ENCODE peak calls at places on chromosomes 1 and 21, in nine cellular contexts. W is CD4-positive, alpha-beta memory T cell; G is tibial artery; P is adrenal gland; O is A549; J is mesendoderm; Q is cardiac muscle cell; I is dorsolateral prefrontal cortex; H is CD8-positive, alpha-beta memory T cell. N is an unnamed sample.

GRCh38 chr1:43366179-43366578 is 1.6 kb downstream of the ELOVL1 start:
- DNase-seq in G (no peak), W (no peak), O (no peak), P (no peak), I (no peak), H (no peak), Q (no peak), J (peak; percentile 55), N (no peak)

GRCh38 chr1:208159542-208160258 is 84.5 kb downstream of the PLXNA2 start:
- DNase-seq in O (no peak), G (peak; percentile 64), P (no peak), J (peak; percentile 68), H (peak; percentile 10), I (no peak), Q (peak; percentile 94), W (no peak), N (peak; percentile 79)

GRCh38 chr21:33514234-33514633 is 22.7 kb upstream of the DNAJC28 start:
- DNase-seq in W (no peak), Q (peak; percentile 56), P (no peak), I (no peak), G (no peak), J (no peak), H (no peak), O (no peak), N (no peak)

GRCh38 chr21:42542596-42542995 is 28.9 kb downstream of the SLC37A1 start:
- DNase-seq in H (no peak), Q (no peak), P (no peak), G (peak; percentile 42), W (no peak), I (no peak), J (no peak), O (no peak), N (no peak)

GRCh38 chr21:28810826-28811524 is 181.7 kb downstream of the LTN1 start:
- DNase-seq in H (no peak), P (no peak), J (no peak), O (no peak), W (no peak), I (no peak), G (no peak), Q (no peak), N (no peak)

GRCh38 chr1:63148825-63149645 is 173.3 kb upstream of the FOXD3 start:
- DNase-seq in Q (peak; percentile 78), J (peak; percentile 77), H (no peak), G (no peak), P (peak; percentile 31), W (no peak), O (peak; percentile 10), I (no peak), N (peak; percentile 49)

GRCh38 chr1:98034505-98034904 is 113.7 kb upstream of the DPYD start:
- DNase-seq in P (no peak), O (no peak), H (no peak), W (no peak), Q (peak; percentile 58), G (no peak), J (no peak), I (no peak), N (no peak)

GRCh38 chr1:151972533-151973270 is 21.0 kb downstream of the S100A10 start:
- DNase-seq in W (peak; percentile 51), G (no peak), I (no peak), Q (peak; percentile 79), J (peak; percentile 95), O (peak; percentile 77), P (peak; percentile 77), H (no peak), N (peak; percentile 79)

GRCh38 chr1:22595108-22595507 is 31.8 kb downstream of the EPHA8 start:
- DNase-seq in P (no peak), J (no peak), Q (no peak), O (no peak), G (no peak), I (no peak), W (no peak), H (no peak), N (no peak)

GRCh38 chr1:54224233-54224632 is 24.3 kb downstream of the MRPL37 start:
- DNase-seq in I (no peak), Q (no peak), W (no peak), P (no peak), O (no peak), H (no peak), J (no peak), G (no peak), N (no peak)

GRCh38 chr1:175520186-175520585 is 223.2 kb downstream of the TNR start:
- DNase-seq in H (no peak), Q (peak; percentile 83), J (no peak), G (no peak), I (no peak), W (no peak), O (no peak), P (no peak), N (no peak)

GRCh38 chr1:174191255-174191906 is 32.1 kb downstream of the RABGAP1L start:
- DNase-seq in I (no peak), Q (peak; percentile 50), O (no peak), J (no peak), P (no peak), G (no peak), W (no peak), H (no peak), N (peak; percentile 58)

GRCh38 chr1:156838972-156839371 is 19.9 kb downstream of the INSRR start:
- DNase-seq in J (peak; percentile 61), Q (peak; percentile 25), W (no peak), I (no peak), H (peak; percentile 63), G (no peak), P (no peak), O (peak; percentile 72), N (no peak)

GRCh38 chr1:25744140-25744581 is 55.8 kb upstream of the SELENON start:
- DNase-seq in O (peak; percentile 27), H (no peak), J (peak; percentile 85), G (peak; percentile 93), W (no peak), Q (peak; percentile 82), P (peak; percentile 83), I (no peak), N (peak; percentile 27)
- H3K27ac ChIP-seq in O (peak overlapping the region; percentile 28), H (no peak overlapping the region), J (no peak overlapping the region), G (peak overlapping the region; percentile 89), W (no peak overlapping the region), Q (peak overlapping the region; percentile 47), P (peak overlapping the region; percentile 75), I (peak overlapping the region; percentile 84), N (no peak overlapping the region)

GRCh38 chr1:6634278-6635052 is 9.8 kb downstream of the THAP3 start:
- DNase-seq in H (peak; percentile 60), Q (peak; percentile 51), G (no peak), P (peak; percentile 68), I (peak; percentile 33), W (no peak), O (peak; percentile 38), J (peak; percentile 56), N (peak; percentile 11)
- H3K4me3 ChIP-seq in H (no peak overlapping the region), Q (no peak overlapping the region), G (no peak overlapping the region), P (no peak overlapping the region), I (no peak overlapping the region), W (no peak overlapping the region), O (no peak overlapping the region), J (no peak overlapping the region), N (no peak overlapping the region)

DNA sequence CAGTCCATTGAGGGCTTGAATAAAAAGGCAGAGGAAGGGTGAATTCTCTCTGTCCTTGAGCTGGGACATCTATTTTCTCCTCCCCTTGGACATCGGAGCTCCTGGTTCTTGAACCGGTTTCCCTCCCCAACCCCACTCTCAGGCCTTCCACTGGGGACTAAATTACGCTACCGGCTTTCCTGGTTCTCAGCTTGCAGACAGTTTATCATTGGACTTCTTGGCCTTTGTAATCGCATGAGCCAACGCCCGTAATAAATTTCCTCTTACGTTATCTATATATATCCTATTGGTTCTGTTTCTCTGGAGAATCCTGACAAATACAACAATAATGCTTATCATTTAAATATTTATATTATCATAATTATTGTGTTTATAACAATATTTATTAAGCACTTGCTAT is 20.4 kb upstream of the COL9A2 start:
- DNase-seq in G (no peak), Q (no peak), W (no peak), J (no peak), P (no peak), O (no peak), I (no peak), H (no peak), N (no peak)
- H3K27ac ChIP-seq in G (no peak overlapping the region), Q (no peak overlapping the region), W (no peak overlapping the region), J (no peak overlapping the region), P (no peak overlapping the region), O (no peak overlapping the region), I (no peak overlapping the region), H (no peak overlapping the region), N (no peak overlapping the region)

GRCh38 chr1:230104395-230105244 is 37.6 kb downstream of the GALNT2 start:
- DNase-seq in J (peak; percentile 85), W (peak; percentile 66), P (peak; percentile 99), H (peak; percentile 78), G (peak; percentile 99), I (peak; percentile 74), Q (peak; percentile 98), O (peak; percentile 97), N (peak; percentile 98)
- H3K4me3 ChIP-seq in J (no peak overlapping the region), W (no peak overlapping the region), P (no peak overlapping the region), H (no peak overlapping the region), G (peak overlapping the region; percentile 4), I (peak overlapping the region; percentile 4), Q (no peak overlapping the region), O (peak overlapping the region; percentile 40), N (peak overlapping the region; percentile 18)

DNA sequence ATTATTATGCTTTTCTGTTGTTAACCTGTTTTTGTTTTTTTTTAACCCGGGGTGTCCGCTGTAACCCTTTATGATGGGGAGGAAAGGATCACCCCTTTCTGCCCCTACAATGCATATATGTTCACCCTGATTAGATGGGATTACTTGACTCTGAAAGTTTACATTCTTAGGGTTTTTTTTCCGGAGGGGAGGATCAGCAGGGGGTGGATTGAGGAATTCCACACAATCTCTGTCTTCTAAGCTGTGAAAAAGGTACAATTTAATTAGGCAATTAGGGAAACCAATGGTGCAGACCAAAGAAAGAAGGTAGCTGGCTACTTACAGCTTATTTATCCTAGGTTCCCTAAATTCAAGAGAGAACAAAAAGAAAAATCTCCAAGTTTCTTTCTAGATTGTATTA is 58.3 kb downstream of the EDEM3 start:
- DNase-seq in P (no peak), O (no peak), I (no peak), H (no peak), Q (no peak), W (no peak), J (peak; percentile 90), G (no peak), N (no peak)
- H3K27ac ChIP-seq in P (no peak overlapping the region), O (no peak overlapping the region), I (no peak overlapping the region), H (no peak overlapping the region), Q (no peak overlapping the region), W (no peak overlapping the region), J (peak overlapping the region; percentile 81), G (no peak overlapping the region), N (no peak overlapping the region)

DNA sequence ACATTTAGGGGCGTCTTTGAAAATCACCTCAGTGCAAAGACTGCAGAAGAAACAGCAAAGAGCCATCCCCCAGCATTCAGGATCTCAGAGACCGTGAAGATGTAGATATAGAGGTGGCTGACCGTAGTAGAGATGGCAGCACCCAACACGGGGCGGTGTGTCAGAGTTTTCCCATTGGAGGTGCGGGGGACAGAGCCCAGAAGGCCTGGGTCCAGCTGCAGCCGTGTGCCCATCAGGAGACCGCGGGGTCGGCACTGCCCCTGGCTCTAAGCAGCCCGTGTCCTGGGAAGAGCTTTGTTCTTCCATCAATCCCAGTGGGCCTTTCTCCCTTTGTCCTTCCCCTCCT is 1.1 kb downstream of the GABRD start:
- DNase-seq in H (no peak), W (no peak), Q (no peak), P (no peak), J (no peak), I (no peak), G (no peak), O (no peak), N (no peak)
- H3K4me3 ChIP-seq in H (no peak overlapping the region), W (no peak overlapping the region), Q (no peak overlapping the region), P (no peak overlapping the region), J (no peak overlapping the region), I (peak overlapping the region; percentile 48), G (no peak overlapping the region), O (no peak overlapping the region), N (no peak overlapping the region)

GRCh38 chr21:15444118-15444960 is 285.4 kb upstream of the USP25 start:
- DNase-seq in O (peak; percentile 67), P (peak; percentile 42), H (no peak), J (peak; percentile 83), I (no peak), Q (peak; percentile 9), W (no peak), G (no peak), N (no peak)
- H3K27ac ChIP-seq in O (peak overlapping the region; percentile 96), P (no peak overlapping the region), H (no peak overlapping the region), J (no peak overlapping the region), I (no peak overlapping the region), Q (no peak overlapping the region), W (no peak overlapping the region), G (no peak overlapping the region), N (no peak overlapping the region)

N was measured in brain microvascular endothelial cell.